ENCODE peak calls at places on chromosomes 13 and 19, in five cellular contexts. K is T-helper 1 cell; S is effector CD4-positive, alpha-beta T cell; Y is activated CD4-positive, alpha-beta T cell treated with anti-CD3 and anti-CD28 coated beads for 36 hours; T is psoas muscle. M is an unnamed sample.
A peak's percentile ranks its signal among the peaks of the same experiment; 100 is the strongest.

GRCh38 chr19:49871349-49871985 is 4.1 kb upstream of the PNKP start:
- DNase-seq in Y (no peak), K (no peak), S (no peak), T (no peak), M (no peak)

GRCh38 chr19:28880735-28881401 is 332.1 kb downstream of the UQCRFS1 start:
- DNase-seq in S (no peak), K (no peak), T (no peak), Y (no peak), M (no peak)

GRCh38 chr19:47381653-47382279 is 32.7 kb downstream of the DHX34 start:
- DNase-seq in T (no peak), S (no peak), Y (peak; percentile 22), K (no peak), M (no peak)

GRCh38 chr13:40983269-40983668 is 35.8 kb downstream of the ELF1 start:
- DNase-seq in S (no peak), K (no peak), T (no peak), Y (no peak), M (no peak)

GRCh38 chr13:113848431-113849260 is 15.2 kb downstream of the GAS6 start:
- DNase-seq in Y (no peak), S (no peak), T (peak; percentile 34), K (no peak), M (no peak)

GRCh38 chr13:51502206-51502651 is 49.4 kb upstream of the INTS6 start:
- DNase-seq in Y (peak; percentile 68), S (no peak), T (no peak), K (no peak), M (no peak)

GRCh38 chr19:3073931-3074595 is 11.8 kb upstream of the TLE5 start:
- DNase-seq in S (no peak), Y (no peak), T (no peak), K (no peak), M (no peak)

GRCh38 chr19:47056416-47056815 is 8.0 kb upstream of the TMEM160 start:
- DNase-seq in Y (no peak), T (no peak), S (no peak), K (no peak), M (no peak)

GRCh38 chr13:25943666-25944065 is 108.2 kb downstream of the SHISA2 start:
- DNase-seq in Y (no peak), T (no peak), K (no peak), S (no peak), M (no peak)

GRCh38 chr19:964761-965694 is 19.1 kb upstream of the WDR18 start:
- DNase-seq in Y (no peak), K (no peak), T (no peak), S (no peak), M (no peak)

GRCh38 chr13:65943024-65943423 is 1287.1 kb downstream of the PCDH9 start:
- DNase-seq in T (no peak), Y (no peak), S (no peak), K (no peak), M (no peak)

GRCh38 chr13:59119475-59119874 is 1044.3 kb downstream of the DIAPH3 start:
- DNase-seq in S (no peak), T (no peak), Y (no peak), K (no peak), M (no peak)

GRCh38 chr13:44470623-44471562 is 97.3 kb downstream of the SERP2 start:
- DNase-seq in Y (no peak), S (no peak), K (no peak), T (no peak), M (peak; percentile 20)

GRCh38 chr19:55540619-55541018 is 3.7 kb upstream of the SBK2 start:
- DNase-seq in K (no peak), S (no peak), T (peak; percentile 82), Y (no peak), M (no peak)

GRCh38 chr19:53881482-53882390 is at the start of gene PRKCG:
- DNase-seq in Y (peak; percentile 74), K (peak; percentile 53), T (peak; percentile 69), S (peak; percentile 61), M (no peak)

GRCh38 chr19:35773020-35773809 is 2.1 kb upstream of the ARHGAP33 start:
- DNase-seq in K (no peak), T (no peak), S (no peak), Y (no peak), M (no peak)

GRCh38 chr13:33227927-33228644 is 57.5 kb downstream of the STARD13 start:
- DNase-seq in T (no peak), K (no peak), S (no peak), Y (no peak), M (no peak)